ENCODE peak calls at places on chromosomes 2 and 18, in eight cellular contexts. M, R, K, N, B, E, P and J are unnamed samples.

GRCh38 chr2:168294409-168294808 is 47.0 kb upstream of the STK39 start:
- DNase-seq in K (no peak), N (no peak), R (no peak), P (no peak), E (no peak), B (no peak), M (no peak), J (no peak)

GRCh38 chr2:216202602-216203250 is 93.6 kb downstream of the XRCC5 start:
- DNase-seq in R (no peak), M (no peak), K (no peak), P (no peak), E (no peak), B (no peak), N (no peak), J (no peak)

GRCh38 chr2:179857236-179857635 is 4.2 kb downstream of the ZNF385B start:
- DNase-seq in R (no peak), N (no peak), E (no peak), B (no peak), K (no peak), M (no peak), P (no peak), J (no peak)

GRCh38 chr2:96800061-96800761 is 15.9 kb upstream of the CNNM3 start:
- DNase-seq in R (peak; percentile 37), N (no peak), E (no peak), B (peak; percentile 44), M (no peak), P (no peak), K (no peak), J (no peak)

GRCh38 chr18:48036191-48036590 is 105.7 kb upstream of the SMAD2 start:
- DNase-seq in E (no peak), K (peak; percentile 24), P (no peak), N (no peak), B (no peak), R (no peak), M (peak; percentile 25), J (no peak)

GRCh38 chr2:45586600-45586999 is 24.5 kb downstream of the SRBD1 start:
- DNase-seq in N (no peak), P (no peak), E (no peak), K (no peak), B (no peak), R (no peak), M (no peak), J (no peak)

GRCh38 chr2:88942793-88943192 is 251.3 kb downstream of the RPIA start:
- DNase-seq in K (no peak), N (no peak), M (no peak), R (no peak), E (no peak), P (no peak), B (no peak), J (no peak)

GRCh38 chr2:235468978-235469694 is 24.7 kb upstream of the AGAP1 start:
- DNase-seq in M (peak; percentile 95), K (peak; percentile 79), P (peak; percentile 82), R (no peak), B (no peak), N (peak; percentile 80), E (no peak), J (peak; percentile 55)

GRCh38 chr2:28274911-28275685 is 117.6 kb upstream of the FOSL2 start:
- DNase-seq in N (peak; percentile 73), R (no peak), M (peak; percentile 94), K (peak; percentile 90), B (no peak), E (no peak), P (peak; percentile 75), J (peak; percentile 38)

GRCh38 chr2:221569342-221570278 is 2.5 kb downstream of the EPHA4 start:
- DNase-seq in K (no peak), B (no peak), N (no peak), R (no peak), P (no peak), M (no peak), E (no peak), J (no peak)

GRCh38 chr2:221571108-221571390 is 1.1 kb downstream of the EPHA4 start:
- DNase-seq in B (no peak), K (no peak), E (no peak), P (peak; percentile 6), R (no peak), M (peak; percentile 25), N (no peak), J (no peak)

GRCh38 chr2:221571391-221572179 is 519 bp downstream of the EPHA4 start:
- DNase-seq in E (peak; percentile 24), K (peak; percentile 34), P (peak; percentile 32), B (peak; percentile 67), N (peak; percentile 12), M (peak; percentile 47), R (peak; percentile 50), J (no peak)

GRCh38 chr2:221572180-221572820 is at the start of gene EPHA4:
- DNase-seq in N (peak; percentile 77), E (peak; percentile 89), P (peak; percentile 86), B (peak; percentile 93), M (peak; percentile 78), K (peak; percentile 91), R (peak; percentile 96), J (peak; percentile 80)

GRCh38 chr2:221570321-221571107 is 1.6 kb downstream of the EPHA4 start:
- DNase-seq in M (peak; percentile 31), B (no peak), E (no peak), N (peak; percentile 11), K (peak; percentile 21), R (peak; percentile 32), P (peak; percentile 11), J (no peak)
- TF ChIP-seq CTCF in M (no peak), B (no peak), E (no peak), N (peak; percentile 34), K (no peak), R (peak; percentile 24), P (peak; percentile 33), J (peak; percentile 40)

GRCh38 chr2:42593282-42593681 is 24.9 kb downstream of the MTA3 start:
- DNase-seq in R (no peak), E (no peak), N (no peak), P (no peak), B (no peak), M (no peak), K (no peak), J (no peak)

GRCh38 chr2:42601076-42601475 is 32.6 kb downstream of the MTA3 start:
- DNase-seq in P (peak; percentile 18), N (no peak), K (no peak), M (peak; percentile 53), R (no peak), E (no peak), B (no peak), J (no peak)

GRCh38 chr2:42602937-42603219 is 34.4 kb downstream of the MTA3 start:
- DNase-seq in B (no peak), M (no peak), N (no peak), K (no peak), R (no peak), E (no peak), P (no peak), J (no peak)

GRCh38 chr2:42602218-42602936 is 33.9 kb downstream of the MTA3 start:
- DNase-seq in M (no peak), E (no peak), K (no peak), N (no peak), P (no peak), R (no peak), B (no peak), J (no peak)

DNA sequence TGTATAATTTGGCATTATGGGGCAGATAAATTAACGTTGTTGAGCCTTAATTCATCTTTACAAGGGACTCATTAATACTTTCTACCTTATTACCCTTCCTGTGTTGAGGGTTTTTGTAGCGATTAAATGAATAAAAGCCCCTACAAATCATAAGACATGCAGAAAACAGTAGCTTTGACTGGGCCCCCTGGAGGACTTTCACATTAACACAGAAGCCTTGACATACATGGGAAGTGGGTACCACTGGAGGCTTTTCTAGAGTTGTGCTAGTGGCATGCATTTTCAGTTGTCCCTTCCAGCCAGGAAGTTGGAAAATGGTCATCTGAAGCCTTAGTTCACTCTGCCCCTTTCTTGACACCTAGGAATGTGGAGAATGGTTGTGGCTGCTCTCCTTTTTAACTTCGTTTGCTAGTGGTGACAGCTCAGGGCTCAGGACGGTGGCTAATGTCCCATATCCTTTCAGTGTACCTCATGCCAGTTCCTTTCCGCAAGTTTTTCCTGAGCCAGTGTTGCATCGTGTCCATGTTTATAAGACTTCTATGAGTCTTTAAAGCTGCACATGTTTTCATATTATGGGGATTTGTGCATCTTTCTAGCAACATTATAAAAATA is 30.3 kb downstream of the MTA3 start:
- DNase-seq in R (no peak), M (no peak), P (no peak), N (no peak), K (no peak), E (no peak), B (no peak), J (no peak)
- TF ChIP-seq CTCF in R (no peak), M (no peak), P (no peak), N (no peak), K (no peak), E (no peak), B (no peak), J (no peak)

DNA sequence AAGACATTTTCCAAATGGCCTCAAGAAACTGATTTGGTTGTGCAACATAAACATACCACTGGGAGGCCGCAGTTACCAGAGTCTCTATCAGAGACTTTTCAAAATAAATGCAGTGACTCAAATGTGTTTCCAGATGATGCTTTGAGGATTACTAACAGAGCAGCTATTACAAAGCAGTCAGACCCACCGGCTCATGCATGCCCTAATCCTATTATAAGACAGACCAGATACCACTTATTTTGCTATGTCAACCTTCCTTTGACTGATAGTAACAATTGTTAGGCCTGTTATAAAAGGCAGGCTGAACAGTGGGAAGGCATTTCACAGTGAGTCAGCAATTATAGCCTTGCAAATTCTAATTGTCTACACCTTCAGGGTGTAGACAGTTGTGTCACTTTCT is 217.7 kb downstream of the LRRTM1 start:
- DNase-seq in N (peak; percentile 18), K (peak; percentile 67), R (no peak), E (no peak), M (peak; percentile 81), B (no peak), P (peak; percentile 82), J (no peak)
- TF ChIP-seq CTCF in N (peak; percentile 17), K (no peak), R (no peak), E (no peak), M (peak; percentile 39), B (no peak), P (peak; percentile 44), J (peak; percentile 10)

GRCh38 chr2:10042301-10043161 is 819 bp upstream of the KLF11 start:
- DNase-seq in P (peak; percentile 65), R (no peak), N (no peak), K (peak; percentile 90), M (peak; percentile 57), B (peak; percentile 92), E (peak; percentile 89), J (peak; percentile 25)
- TF ChIP-seq CTCF in P (peak; percentile 26), R (no peak), N (no peak), K (no peak), M (no peak), B (no peak), E (peak; percentile 45), J (no peak)